ENCODE peak calls at places on chromosome 16, in six cellular contexts. One of them, this sample, is unnamed.

GRCh38 chr16:79754081-79754872 is 153.7 kb upstream of the MAF start:
- DNase-seq in SK-N-SH: no peak
- DNase-seq in K562: no peak
- DNase-seq in HepG2: no peak
- DNase-seq in GM12878: no peak
- DNase-seq in H1: no peak
- DNase-seq in this sample: no peak

GRCh38 chr16:7140899-7141298 is 191.7 kb upstream of the RBFOX1 start:
- DNase-seq in K562: no peak
- DNase-seq in H1: no peak
- DNase-seq in HepG2: no peak
- DNase-seq in SK-N-SH: no peak
- DNase-seq in GM12878: no peak
- DNase-seq in this sample: no peak

GRCh38 chr16:86428729-86429472 is 81.4 kb upstream of the FOXF1 start:
- DNase-seq in GM12878: no peak
- DNase-seq in HepG2: no peak
- DNase-seq in K562: peak
- DNase-seq in SK-N-SH: no peak
- DNase-seq in H1: no peak
- DNase-seq in this sample: peak

GRCh38 chr16:2977440-2977839 is 2.8 kb downstream of the PKMYT1 start:
- DNase-seq in K562: no peak
- DNase-seq in H1: no peak
- DNase-seq in SK-N-SH: no peak
- DNase-seq in HepG2: no peak
- DNase-seq in GM12878: no peak
- DNase-seq in this sample: no peak

GRCh38 chr16:14579266-14579665 is 50.8 kb downstream of the PARN start:
- DNase-seq in GM12878: no peak
- DNase-seq in SK-N-SH: no peak
- DNase-seq in HepG2: no peak
- DNase-seq in K562: no peak
- DNase-seq in H1: no peak
- DNase-seq in this sample: no peak

GRCh38 chr16:23121024-23121423 is 28.2 kb downstream of the USP31 start:
- DNase-seq in HepG2: no peak
- DNase-seq in H1: no peak
- DNase-seq in SK-N-SH: no peak
- DNase-seq in GM12878: no peak
- DNase-seq in K562: no peak
- DNase-seq in this sample: no peak

GRCh38 chr16:75080205-75081029 is 36.2 kb downstream of the LDHD start:
- DNase-seq in K562: no peak
- DNase-seq in SK-N-SH: no peak
- DNase-seq in HepG2: no peak
- DNase-seq in H1: no peak
- DNase-seq in GM12878: no peak
- DNase-seq in this sample: no peak

GRCh38 chr16:82034981-82035612 is at the start of gene HSD17B2:
- DNase-seq in SK-N-SH: no peak
- DNase-seq in GM12878: no peak
- DNase-seq in H1: no peak
- DNase-seq in K562: no peak
- DNase-seq in HepG2: peak
- DNase-seq in this sample: no peak

GRCh38 chr16:86732621-86733297 is 154.4 kb downstream of the FOXL1 start:
- DNase-seq in SK-N-SH: no peak
- DNase-seq in H1: peak
- DNase-seq in HepG2: no peak
- DNase-seq in K562: no peak
- DNase-seq in GM12878: no peak
- DNase-seq in this sample: no peak

GRCh38 chr16:68564367-68564985 is 25.4 kb downstream of the ZFP90 start:
- DNase-seq in H1: no peak
- DNase-seq in GM12878: no peak
- DNase-seq in HepG2: no peak
- DNase-seq in SK-N-SH: no peak
- DNase-seq in K562: no peak
- DNase-seq in this sample: no peak

GRCh38 chr16:8998114-8998513 is 34.4 kb upstream of the USP7 start:
- DNase-seq in SK-N-SH: no peak
- DNase-seq in H1: no peak
- DNase-seq in GM12878: no peak
- DNase-seq in K562: no peak
- DNase-seq in HepG2: no peak
- DNase-seq in this sample: no peak

GRCh38 chr16:23466162-23466885 is 13.3 kb upstream of the COG7 start:
- DNase-seq in HepG2: no peak
- DNase-seq in GM12878: no peak
- DNase-seq in H1: no peak
- DNase-seq in K562: no peak
- DNase-seq in SK-N-SH: no peak
- DNase-seq in this sample: no peak

GRCh38 chr16:58456193-58456592 is 43.8 kb upstream of the NDRG4 start:
- DNase-seq in HepG2: peak
- DNase-seq in H1: no peak
- DNase-seq in SK-N-SH: no peak
- DNase-seq in GM12878: no peak
- DNase-seq in K562: no peak
- DNase-seq in this sample: no peak

GRCh38 chr16:87713469-87714229 is 52.1 kb downstream of the KLHDC4 start:
- DNase-seq in SK-N-SH: no peak
- DNase-seq in K562: no peak
- DNase-seq in H1: no peak
- DNase-seq in GM12878: no peak
- DNase-seq in HepG2: no peak
- DNase-seq in this sample: no peak

GRCh38 chr16:17983847-17984639 is 352.5 kb downstream of the NPIPA8 start:
- DNase-seq in H1: no peak
- DNase-seq in HepG2: no peak
- DNase-seq in SK-N-SH: no peak
- DNase-seq in GM12878: no peak
- DNase-seq in K562: no peak
- DNase-seq in this sample: no peak

GRCh38 chr16:86432691-86433090 is 77.6 kb upstream of the FOXF1 start:
- DNase-seq in HepG2: no peak
- DNase-seq in K562: no peak
- DNase-seq in GM12878: no peak
- DNase-seq in H1: no peak
- DNase-seq in SK-N-SH: no peak
- DNase-seq in this sample: no peak

GRCh38 chr16:49821614-49822282 is 34.2 kb downstream of the ZNF423 start:
- DNase-seq in HepG2: no peak
- DNase-seq in H1: no peak
- DNase-seq in GM12878: no peak
- DNase-seq in K562: no peak
- DNase-seq in SK-N-SH: peak
- DNase-seq in this sample: no peak

DNA sequence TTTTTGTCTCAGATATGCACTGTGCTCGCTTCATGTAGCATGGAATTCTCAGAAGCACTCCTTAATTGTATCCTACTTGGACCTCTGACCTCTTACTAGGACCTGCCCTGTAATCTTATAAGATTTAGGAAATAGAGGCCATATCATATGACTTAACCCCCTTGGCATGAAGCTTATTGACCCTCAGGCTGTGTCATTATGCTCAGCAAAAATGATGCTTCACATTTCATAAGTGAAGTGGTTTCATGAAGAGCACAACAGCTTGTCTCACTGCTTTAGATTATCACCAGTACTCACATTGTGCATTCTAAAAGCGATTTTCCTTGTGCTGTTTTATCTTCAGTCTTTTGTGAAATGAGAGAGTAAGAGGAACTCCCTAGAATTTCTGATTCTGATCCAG is 6.4 kb downstream of the PHKB start:
- DNase-seq in HepG2: no peak
- DNase-seq in SK-N-SH: no peak
- DNase-seq in K562: no peak
- DNase-seq in H1: no peak
- DNase-seq in GM12878: no peak
- DNase-seq in this sample: no peak
- TF ChIP-seq RAD21 in HepG2: no peak
- TF ChIP-seq RAD21 in SK-N-SH: no peak
- TF ChIP-seq RAD21 in K562: no peak
- TF ChIP-seq RAD21 in H1: no peak
- TF ChIP-seq RAD21 in GM12878: no peak
- TF ChIP-seq RAD21 in this sample: no peak

GRCh38 chr16:89364603-89365002 is 125.8 kb downstream of the ANKRD11 start:
- DNase-seq in SK-N-SH: peak
- DNase-seq in GM12878: no peak
- DNase-seq in H1: no peak
- DNase-seq in HepG2: no peak
- DNase-seq in K562: no peak
- DNase-seq in this sample: no peak

GRCh38 chr16:89365044-89365467 is 125.3 kb downstream of the ANKRD11 start:
- DNase-seq in SK-N-SH: peak
- DNase-seq in HepG2: no peak
- DNase-seq in H1: no peak
- DNase-seq in K562: no peak
- DNase-seq in GM12878: no peak
- DNase-seq in this sample: no peak

GRCh38 chr16:89361756-89362155 is 128.6 kb downstream of the ANKRD11 start:
- DNase-seq in GM12878: no peak
- DNase-seq in K562: no peak
- DNase-seq in HepG2: no peak
- DNase-seq in H1: no peak
- DNase-seq in SK-N-SH: no peak
- DNase-seq in this sample: no peak

GRCh38 chr16:89365996-89366395 is 124.4 kb downstream of the ANKRD11 start:
- DNase-seq in SK-N-SH: no peak
- DNase-seq in GM12878: no peak
- DNase-seq in H1: no peak
- DNase-seq in HepG2: no peak
- DNase-seq in K562: no peak
- DNase-seq in this sample: no peak

DNA sequence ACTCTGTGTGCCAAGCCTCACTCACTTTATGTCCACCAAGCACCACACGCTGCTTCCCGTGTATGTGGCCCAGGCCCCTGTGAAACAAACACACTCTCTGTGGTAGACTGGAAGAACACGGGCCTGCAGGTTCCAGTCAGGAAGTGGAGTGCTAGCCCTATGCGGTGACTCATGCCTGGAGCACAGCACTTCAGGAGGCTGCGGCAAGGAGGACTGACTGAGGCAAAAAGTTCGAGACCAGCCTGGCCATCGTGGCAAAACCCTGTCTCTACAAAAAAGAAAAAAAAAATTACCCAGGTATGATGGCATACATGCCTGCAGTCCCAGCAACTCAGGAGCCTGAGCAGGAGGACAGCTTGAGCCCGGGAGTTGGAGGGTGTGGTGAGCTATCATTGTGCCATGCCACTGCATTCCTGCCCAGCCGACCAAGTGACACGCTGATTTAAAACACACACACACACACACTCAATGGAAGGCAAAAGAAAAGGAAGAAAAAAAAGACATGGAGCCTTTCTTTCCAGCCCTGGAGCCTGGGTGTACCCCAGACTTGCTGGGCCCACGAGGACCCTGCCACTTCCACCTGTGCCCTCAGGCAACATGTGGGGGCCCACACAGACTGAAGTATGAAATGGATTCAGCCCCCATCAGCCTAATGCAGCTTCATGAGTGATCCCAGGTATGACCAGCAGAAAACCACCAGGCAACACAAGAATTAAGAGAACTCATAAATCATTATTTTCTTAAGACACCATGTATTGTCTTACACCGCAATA is 126.6 kb downstream of the ANKRD11 start:
- DNase-seq in HepG2: peak
- DNase-seq in SK-N-SH: peak
- DNase-seq in K562: peak
- DNase-seq in GM12878: no peak
- DNase-seq in H1: no peak
- DNase-seq in this sample: peak
- TF ChIP-seq YY1 in HepG2: no peak
- TF ChIP-seq YY1 in SK-N-SH: no peak
- TF ChIP-seq YY1 in K562: no peak
- TF ChIP-seq YY1 in GM12878: no peak
- TF ChIP-seq YY1 in H1: no peak
- TF ChIP-seq YY1 in this sample: no peak

DNA sequence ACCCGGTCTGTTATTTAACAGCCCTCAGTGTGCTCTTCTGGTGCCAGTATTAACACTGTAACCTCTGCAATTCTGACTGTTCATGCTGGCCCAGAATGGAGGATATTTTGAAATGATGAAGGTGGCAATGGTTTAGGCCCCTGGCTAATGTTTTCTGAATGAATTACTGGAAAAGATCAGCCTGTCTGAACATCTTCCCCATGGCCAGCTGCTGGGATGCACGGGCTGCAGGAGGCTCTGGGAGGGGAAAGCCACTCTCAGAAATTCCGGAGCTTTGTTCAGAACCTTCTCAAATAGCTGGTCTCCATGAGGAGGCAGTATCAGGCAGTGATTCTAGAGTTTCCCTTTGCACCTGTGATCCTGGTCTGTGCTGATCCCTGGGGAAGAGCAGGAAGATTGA is 5.0 kb downstream of the SLC6A2 start:
- DNase-seq in K562: no peak
- DNase-seq in SK-N-SH: no peak
- DNase-seq in GM12878: no peak
- DNase-seq in HepG2: no peak
- DNase-seq in H1: no peak
- DNase-seq in this sample: no peak
- TF ChIP-seq RAD21 in K562: no peak
- TF ChIP-seq RAD21 in SK-N-SH: peak
- TF ChIP-seq RAD21 in GM12878: no peak
- TF ChIP-seq RAD21 in HepG2: no peak
- TF ChIP-seq RAD21 in H1: peak
- TF ChIP-seq RAD21 in this sample: no peak

DNA sequence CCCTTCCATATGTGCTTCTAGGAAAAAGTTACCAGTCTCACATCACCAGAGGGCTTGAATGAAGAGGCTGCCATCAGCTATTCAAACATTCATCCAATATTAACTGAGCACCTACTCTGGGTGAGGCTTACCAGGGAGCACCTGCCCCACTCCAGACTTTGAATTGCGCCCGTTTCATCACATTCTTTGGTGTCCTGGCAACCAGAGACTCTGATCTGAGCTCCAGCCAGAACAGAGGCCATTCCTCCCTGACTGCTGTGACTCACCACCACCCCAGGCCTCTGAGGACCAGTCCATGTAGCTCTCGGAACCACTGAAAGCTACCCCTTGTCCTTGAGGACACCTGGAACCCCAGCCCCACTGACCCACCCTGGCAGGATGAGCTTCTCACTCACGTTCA is at the start of gene C16orf96:
- DNase-seq in K562: no peak
- DNase-seq in SK-N-SH: no peak
- DNase-seq in H1: no peak
- DNase-seq in GM12878: no peak
- DNase-seq in HepG2: no peak
- DNase-seq in this sample: no peak
- TF ChIP-seq YY1 in K562: no peak
- TF ChIP-seq YY1 in SK-N-SH: no peak
- TF ChIP-seq YY1 in H1: no peak
- TF ChIP-seq YY1 in GM12878: no peak
- TF ChIP-seq YY1 in HepG2: no peak
- TF ChIP-seq YY1 in this sample: no peak

This sample was measured in HCT116.